ENCODE peak calls at places on chromosomes 2 and 18, in nine cellular contexts. One of them, this sample, is unnamed.
A peak's percentile ranks its signal among the peaks of the same experiment; 100 is the strongest.

GRCh38 chr2:18630941-18631340 is 41.6 kb upstream of the NT5C1B start:
- DNase-seq in renal cortical epithelial cell: no peak
- DNase-seq in psoas muscle: no peak
- DNase-seq in globus pallidus: no peak
- DNase-seq in gastrocnemius medialis: no peak
- DNase-seq in effector memory CD4-positive, alpha-beta T cell: no peak
- DNase-seq in MCF 10A: no peak
- DNase-seq in NCI-H1048: no peak
- DNase-seq in spleen: no peak
- DNase-seq in this sample: no peak

GRCh38 chr2:240233891-240234502 is 93.5 kb upstream of the OTOS start:
- DNase-seq in renal cortical epithelial cell: peak; percentile 31
- DNase-seq in psoas muscle: no peak
- DNase-seq in globus pallidus: no peak
- DNase-seq in gastrocnemius medialis: peak; percentile 70
- DNase-seq in effector memory CD4-positive, alpha-beta T cell: no peak
- DNase-seq in MCF 10A: no peak
- DNase-seq in NCI-H1048: no peak
- DNase-seq in spleen: peak; percentile 68
- DNase-seq in this sample: no peak

GRCh38 chr2:74333175-74333574 is 10.0 kb downstream of the SLC4A5 start:
- DNase-seq in renal cortical epithelial cell: peak; percentile 38
- DNase-seq in psoas muscle: no peak
- DNase-seq in globus pallidus: no peak
- DNase-seq in gastrocnemius medialis: no peak
- DNase-seq in effector memory CD4-positive, alpha-beta T cell: no peak
- DNase-seq in MCF 10A: peak; percentile 57
- DNase-seq in NCI-H1048: no peak
- DNase-seq in spleen: no peak
- DNase-seq in this sample: peak; percentile 23

GRCh38 chr2:27973592-27973991 is 83.1 kb downstream of the BABAM2 start:
- DNase-seq in renal cortical epithelial cell: no peak
- DNase-seq in psoas muscle: no peak
- DNase-seq in globus pallidus: no peak
- DNase-seq in gastrocnemius medialis: no peak
- DNase-seq in effector memory CD4-positive, alpha-beta T cell: no peak
- DNase-seq in MCF 10A: no peak
- DNase-seq in NCI-H1048: no peak
- DNase-seq in spleen: no peak
- DNase-seq in this sample: no peak

GRCh38 chr18:74132201-74132600 is 15.4 kb downstream of the FBXO15 start:
- DNase-seq in renal cortical epithelial cell: no peak
- DNase-seq in psoas muscle: no peak
- DNase-seq in globus pallidus: no peak
- DNase-seq in gastrocnemius medialis: no peak
- DNase-seq in effector memory CD4-positive, alpha-beta T cell: no peak
- DNase-seq in MCF 10A: no peak
- DNase-seq in NCI-H1048: no peak
- DNase-seq in spleen: no peak
- DNase-seq in this sample: no peak

GRCh38 chr2:120884406-120885290 is 149.0 kb downstream of the GLI2 start:
- DNase-seq in renal cortical epithelial cell: no peak
- DNase-seq in psoas muscle: no peak
- DNase-seq in globus pallidus: no peak
- DNase-seq in gastrocnemius medialis: no peak
- DNase-seq in effector memory CD4-positive, alpha-beta T cell: no peak
- DNase-seq in MCF 10A: no peak
- DNase-seq in NCI-H1048: no peak
- DNase-seq in spleen: peak; percentile 60
- DNase-seq in this sample: no peak

GRCh38 chr18:48345596-48345995 is 63.6 kb downstream of the ZBTB7C start:
- DNase-seq in renal cortical epithelial cell: no peak
- DNase-seq in psoas muscle: no peak
- DNase-seq in globus pallidus: no peak
- DNase-seq in gastrocnemius medialis: no peak
- DNase-seq in effector memory CD4-positive, alpha-beta T cell: no peak
- DNase-seq in MCF 10A: peak; percentile 55
- DNase-seq in NCI-H1048: no peak
- DNase-seq in spleen: peak; percentile 58
- DNase-seq in this sample: no peak

GRCh38 chr2:241764272-241765241 is 12.1 kb upstream of the GAL3ST2 start:
- DNase-seq in renal cortical epithelial cell: no peak
- DNase-seq in psoas muscle: no peak
- DNase-seq in globus pallidus: no peak
- DNase-seq in gastrocnemius medialis: peak; percentile 6
- DNase-seq in effector memory CD4-positive, alpha-beta T cell: no peak
- DNase-seq in MCF 10A: no peak
- DNase-seq in NCI-H1048: no peak
- DNase-seq in spleen: peak; percentile 74
- DNase-seq in this sample: no peak

GRCh38 chr2:213232649-213233437 is 51.4 kb upstream of the SPAG16 start:
- DNase-seq in renal cortical epithelial cell: peak; percentile 60
- DNase-seq in psoas muscle: no peak
- DNase-seq in globus pallidus: no peak
- DNase-seq in gastrocnemius medialis: no peak
- DNase-seq in effector memory CD4-positive, alpha-beta T cell: peak; percentile 6
- DNase-seq in MCF 10A: no peak
- DNase-seq in NCI-H1048: no peak
- DNase-seq in spleen: peak; percentile 78
- DNase-seq in this sample: peak; percentile 57

GRCh38 chr18:22171263-22171838 is 2.0 kb downstream of the GATA6 start:
- DNase-seq in renal cortical epithelial cell: no peak
- DNase-seq in psoas muscle: no peak
- DNase-seq in globus pallidus: no peak
- DNase-seq in gastrocnemius medialis: no peak
- DNase-seq in effector memory CD4-positive, alpha-beta T cell: no peak
- DNase-seq in MCF 10A: no peak
- DNase-seq in NCI-H1048: no peak
- DNase-seq in spleen: no peak
- DNase-seq in this sample: no peak

GRCh38 chr2:213281156-213281555 is 3.1 kb upstream of the SPAG16 start:
- DNase-seq in renal cortical epithelial cell: no peak
- DNase-seq in psoas muscle: no peak
- DNase-seq in globus pallidus: no peak
- DNase-seq in gastrocnemius medialis: no peak
- DNase-seq in effector memory CD4-positive, alpha-beta T cell: no peak
- DNase-seq in MCF 10A: no peak
- DNase-seq in NCI-H1048: no peak
- DNase-seq in spleen: no peak
- DNase-seq in this sample: no peak

GRCh38 chr2:75720525-75720924 is 9.8 kb upstream of the GCFC2 start:
- DNase-seq in renal cortical epithelial cell: no peak
- DNase-seq in psoas muscle: no peak
- DNase-seq in globus pallidus: no peak
- DNase-seq in gastrocnemius medialis: no peak
- DNase-seq in effector memory CD4-positive, alpha-beta T cell: no peak
- DNase-seq in MCF 10A: no peak
- DNase-seq in NCI-H1048: no peak
- DNase-seq in spleen: no peak
- DNase-seq in this sample: no peak

GRCh38 chr18:77115461-77115907 is 17.1 kb downstream of the MBP start:
- DNase-seq in renal cortical epithelial cell: peak; percentile 79
- DNase-seq in psoas muscle: no peak
- DNase-seq in globus pallidus: no peak
- DNase-seq in gastrocnemius medialis: no peak
- DNase-seq in effector memory CD4-positive, alpha-beta T cell: no peak
- DNase-seq in MCF 10A: no peak
- DNase-seq in NCI-H1048: no peak
- DNase-seq in spleen: no peak
- DNase-seq in this sample: no peak

GRCh38 chr2:145751155-145751554 is 1231.2 kb upstream of the ZEB2 start:
- DNase-seq in renal cortical epithelial cell: no peak
- DNase-seq in psoas muscle: no peak
- DNase-seq in globus pallidus: no peak
- DNase-seq in gastrocnemius medialis: no peak
- DNase-seq in effector memory CD4-positive, alpha-beta T cell: no peak
- DNase-seq in MCF 10A: peak; percentile 22
- DNase-seq in NCI-H1048: no peak
- DNase-seq in spleen: no peak
- DNase-seq in this sample: no peak

GRCh38 chr2:100283724-100284501 is 38.4 kb downstream of the LONRF2 start:
- DNase-seq in renal cortical epithelial cell: no peak
- DNase-seq in psoas muscle: peak; percentile 40
- DNase-seq in globus pallidus: peak; percentile 42
- DNase-seq in gastrocnemius medialis: no peak
- DNase-seq in effector memory CD4-positive, alpha-beta T cell: no peak
- DNase-seq in MCF 10A: no peak
- DNase-seq in NCI-H1048: no peak
- DNase-seq in spleen: no peak
- DNase-seq in this sample: peak; percentile 60

GRCh38 chr2:47313141-47313691 is 89.7 kb upstream of the MSH2 start:
- DNase-seq in renal cortical epithelial cell: peak; percentile 54
- DNase-seq in psoas muscle: no peak
- DNase-seq in globus pallidus: no peak
- DNase-seq in gastrocnemius medialis: no peak
- DNase-seq in effector memory CD4-positive, alpha-beta T cell: no peak
- DNase-seq in MCF 10A: peak; percentile 70
- DNase-seq in NCI-H1048: no peak
- DNase-seq in spleen: peak; percentile 43
- DNase-seq in this sample: peak; percentile 75

GRCh38 chr18:28113271-28114023 is 63.5 kb downstream of the CDH2 start:
- DNase-seq in renal cortical epithelial cell: no peak
- DNase-seq in psoas muscle: no peak
- DNase-seq in globus pallidus: no peak
- DNase-seq in gastrocnemius medialis: no peak
- DNase-seq in effector memory CD4-positive, alpha-beta T cell: no peak
- DNase-seq in MCF 10A: no peak
- DNase-seq in NCI-H1048: no peak
- DNase-seq in spleen: no peak
- DNase-seq in this sample: no peak

GRCh38 chr2:232476045-232476444 is 11.6 kb downstream of the ECEL1 start:
- DNase-seq in renal cortical epithelial cell: no peak
- DNase-seq in psoas muscle: no peak
- DNase-seq in globus pallidus: no peak
- DNase-seq in gastrocnemius medialis: peak; percentile 3
- DNase-seq in effector memory CD4-positive, alpha-beta T cell: no peak
- DNase-seq in MCF 10A: no peak
- DNase-seq in NCI-H1048: no peak
- DNase-seq in spleen: peak; percentile 23
- DNase-seq in this sample: no peak